ENCODE peak calls at places on chromosomes 2 and 18, in five cellular contexts. One of them, this sample, is unnamed.

GRCh38 chr2:128615571-128615970 is 296.9 kb upstream of the HS6ST1 start:
- DNase-seq in IMR-90: no peak
- DNase-seq in lower leg skin: no peak
- DNase-seq in spleen: peak
- DNase-seq in transverse colon: no peak
- DNase-seq in this sample: no peak

GRCh38 chr2:73701968-73702665 is 35.0 kb downstream of the TPRKB start:
- DNase-seq in IMR-90: no peak
- DNase-seq in lower leg skin: no peak
- DNase-seq in spleen: no peak
- DNase-seq in transverse colon: no peak
- DNase-seq in this sample: no peak

GRCh38 chr18:2827076-2827475 is 19.7 kb upstream of the EMILIN2 start:
- DNase-seq in IMR-90: no peak
- DNase-seq in lower leg skin: no peak
- DNase-seq in spleen: no peak
- DNase-seq in transverse colon: no peak
- DNase-seq in this sample: no peak

GRCh38 chr2:179440642-179441251 is 176.1 kb upstream of the SESTD1 start:
- DNase-seq in IMR-90: peak
- DNase-seq in lower leg skin: no peak
- DNase-seq in spleen: no peak
- DNase-seq in transverse colon: no peak
- DNase-seq in this sample: peak

GRCh38 chr2:111523009-111523408 is 361.0 kb downstream of the ANAPC1 start:
- DNase-seq in IMR-90: no peak
- DNase-seq in lower leg skin: peak
- DNase-seq in spleen: no peak
- DNase-seq in transverse colon: no peak
- DNase-seq in this sample: no peak

GRCh38 chr2:212177724-212178123 is 360.9 kb downstream of the ERBB4 start:
- DNase-seq in IMR-90: peak
- DNase-seq in lower leg skin: no peak
- DNase-seq in spleen: no peak
- DNase-seq in transverse colon: no peak
- DNase-seq in this sample: no peak

GRCh38 chr2:64770781-64771334 is 117.1 kb upstream of the SERTAD2 start:
- DNase-seq in IMR-90: peak
- DNase-seq in lower leg skin: peak
- DNase-seq in spleen: peak
- DNase-seq in transverse colon: peak
- DNase-seq in this sample: peak

GRCh38 chr2:235811446-235812184 is 317.8 kb downstream of the AGAP1 start:
- DNase-seq in IMR-90: peak
- DNase-seq in lower leg skin: no peak
- DNase-seq in spleen: no peak
- DNase-seq in transverse colon: no peak
- DNase-seq in this sample: no peak

GRCh38 chr2:72859831-72860262 is 27.4 kb upstream of the SPR start:
- DNase-seq in IMR-90: peak
- DNase-seq in lower leg skin: no peak
- DNase-seq in spleen: no peak
- DNase-seq in transverse colon: peak
- DNase-seq in this sample: peak

GRCh38 chr2:29053223-29053622 is 21.1 kb downstream of the PCARE start:
- DNase-seq in IMR-90: peak
- DNase-seq in lower leg skin: no peak
- DNase-seq in spleen: no peak
- DNase-seq in transverse colon: no peak
- DNase-seq in this sample: no peak

GRCh38 chr2:142868281-142868762 is 9.1 kb upstream of the KYNU start:
- DNase-seq in IMR-90: no peak
- DNase-seq in lower leg skin: peak
- DNase-seq in spleen: peak
- DNase-seq in transverse colon: peak
- DNase-seq in this sample: peak

GRCh38 chr18:8781671-8782070 is 76.3 kb downstream of the MTCL1 start:
- DNase-seq in IMR-90: no peak
- DNase-seq in lower leg skin: no peak
- DNase-seq in spleen: no peak
- DNase-seq in transverse colon: no peak
- DNase-seq in this sample: no peak

DNA sequence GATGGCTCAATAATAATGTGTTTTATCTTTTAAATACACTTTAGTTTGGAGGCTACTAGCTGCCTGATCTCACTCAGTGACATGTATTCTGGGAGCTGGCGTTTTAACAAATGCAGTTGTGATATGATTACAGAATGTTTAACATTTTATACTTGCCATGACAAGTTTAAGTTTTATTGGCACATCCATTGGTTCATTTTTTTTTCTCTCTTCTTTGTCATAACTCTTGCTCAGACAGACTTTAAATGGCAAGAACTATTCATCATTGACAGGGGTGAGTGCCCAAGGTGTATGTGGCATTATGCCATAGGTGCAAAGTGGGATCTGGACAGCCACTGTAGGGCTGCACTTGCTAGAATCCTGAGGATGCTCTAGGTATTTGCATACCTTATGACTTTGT is 72.1 kb upstream of the MYL1 start:
- DNase-seq in IMR-90: no peak
- DNase-seq in lower leg skin: no peak
- DNase-seq in spleen: no peak
- DNase-seq in transverse colon: no peak
- DNase-seq in this sample: no peak
- TF ChIP-seq POLR2A in IMR-90: no peak
- TF ChIP-seq POLR2A in lower leg skin: no peak
- TF ChIP-seq POLR2A in spleen: no peak
- TF ChIP-seq POLR2A in transverse colon: no peak
- TF ChIP-seq POLR2A in this sample: no peak

GRCh38 chr2:25276569-25277465 is 64.9 kb downstream of the DNMT3A start:
- DNase-seq in IMR-90: no peak
- DNase-seq in lower leg skin: no peak
- DNase-seq in spleen: peak
- DNase-seq in transverse colon: peak
- DNase-seq in this sample: peak
- TF ChIP-seq POLR2A in IMR-90: no peak
- TF ChIP-seq POLR2A in lower leg skin: no peak
- TF ChIP-seq POLR2A in spleen: no peak
- TF ChIP-seq POLR2A in transverse colon: no peak
- TF ChIP-seq POLR2A in this sample: no peak

GRCh38 chr2:190533968-190534309 is 583 bp downstream of the NEMP2 start:
- DNase-seq in IMR-90: no peak
- DNase-seq in lower leg skin: no peak
- DNase-seq in spleen: peak
- DNase-seq in transverse colon: no peak
- DNase-seq in this sample: no peak
- TF ChIP-seq POLR2A in IMR-90: no peak
- TF ChIP-seq POLR2A in lower leg skin: no peak
- TF ChIP-seq POLR2A in spleen: no peak
- TF ChIP-seq POLR2A in transverse colon: no peak
- TF ChIP-seq POLR2A in this sample: no peak

GRCh38 chr18:67516432-67517223 is at the start of gene DSEL:
- DNase-seq in IMR-90: peak
- DNase-seq in lower leg skin: peak
- DNase-seq in spleen: peak
- DNase-seq in transverse colon: peak
- DNase-seq in this sample: peak
- TF ChIP-seq POLR2A in IMR-90: peak
- TF ChIP-seq POLR2A in lower leg skin: no peak
- TF ChIP-seq POLR2A in spleen: no peak
- TF ChIP-seq POLR2A in transverse colon: peak
- TF ChIP-seq POLR2A in this sample: no peak

DNA sequence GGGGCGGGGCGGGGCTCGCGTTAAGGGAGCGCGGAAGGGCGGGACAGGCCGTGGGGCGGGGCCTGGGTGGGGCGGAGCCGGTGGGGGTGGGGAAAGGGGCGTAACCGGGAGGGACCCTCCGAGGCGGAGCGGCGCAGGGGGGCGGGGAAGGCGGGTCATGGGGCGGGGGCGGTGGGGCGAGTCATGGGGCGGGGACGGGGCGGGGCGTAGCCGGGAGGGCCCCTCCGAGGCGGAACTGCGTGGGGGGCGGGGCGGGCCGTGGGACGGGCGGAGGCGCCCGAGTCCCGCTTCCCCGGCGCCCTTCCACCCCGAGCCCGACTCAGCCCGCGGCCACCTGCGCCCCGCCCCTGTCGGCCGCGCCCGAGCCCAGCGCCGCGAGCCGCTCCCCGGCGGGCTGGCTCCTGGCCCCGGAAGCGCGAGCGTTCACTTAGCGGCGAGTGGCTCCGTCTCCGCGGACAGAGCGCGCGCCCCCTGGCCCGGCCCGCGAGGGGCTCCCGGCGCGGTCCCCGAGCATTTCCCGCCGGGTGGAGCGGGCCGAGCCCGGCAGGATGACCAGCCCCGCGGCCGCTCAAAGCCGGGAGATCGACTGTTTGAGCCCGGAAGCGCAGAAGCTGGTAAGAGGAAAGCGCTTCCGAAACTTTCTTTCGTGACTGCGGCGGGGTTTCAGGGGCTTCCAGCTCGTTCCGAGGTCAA is 64.7 kb downstream of the LRRFIP1 start:
- DNase-seq in IMR-90: peak
- DNase-seq in lower leg skin: peak
- DNase-seq in spleen: peak
- DNase-seq in transverse colon: peak
- DNase-seq in this sample: peak
- TF ChIP-seq POLR2A in IMR-90: peak
- TF ChIP-seq POLR2A in lower leg skin: no peak
- TF ChIP-seq POLR2A in spleen: no peak
- TF ChIP-seq POLR2A in transverse colon: peak
- TF ChIP-seq POLR2A in this sample: peak

DNA sequence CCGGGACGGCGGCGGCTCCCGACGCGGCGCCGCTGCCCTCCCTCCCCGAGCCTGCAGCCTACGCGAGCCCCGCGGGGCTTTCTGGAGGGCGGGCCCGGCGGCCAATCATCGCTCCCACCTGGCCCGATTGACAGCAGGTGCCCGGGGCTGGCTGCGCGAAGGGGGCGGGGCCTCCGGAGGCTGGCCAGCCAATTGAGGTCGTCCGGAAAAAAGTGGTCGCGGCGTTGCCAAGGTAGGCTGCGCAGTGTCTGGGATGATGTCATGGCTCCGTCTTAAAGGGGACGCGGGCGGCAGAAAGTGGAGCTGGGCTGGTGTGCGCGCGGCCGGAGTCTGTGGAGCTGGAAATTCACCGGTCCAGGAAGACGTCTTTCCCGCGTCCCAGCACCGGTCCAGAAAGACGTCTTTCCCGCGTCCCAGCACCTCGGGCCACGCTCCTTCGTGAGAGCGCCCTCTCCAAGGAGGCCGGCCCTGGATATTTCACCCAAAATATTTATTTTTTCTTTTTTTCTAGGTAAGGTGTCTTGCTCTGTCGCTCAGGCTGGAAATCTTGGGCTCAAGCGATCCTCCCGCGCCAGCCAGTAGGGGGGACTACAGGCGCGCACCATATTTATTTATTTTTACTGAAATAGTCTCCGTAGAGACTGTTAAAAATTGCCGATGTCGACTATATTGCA is at the start of gene ACTR1B:
- DNase-seq in IMR-90: peak
- DNase-seq in lower leg skin: peak
- DNase-seq in spleen: peak
- DNase-seq in transverse colon: peak
- DNase-seq in this sample: peak
- TF ChIP-seq POLR2A in IMR-90: peak
- TF ChIP-seq POLR2A in lower leg skin: no peak
- TF ChIP-seq POLR2A in spleen: peak
- TF ChIP-seq POLR2A in transverse colon: peak
- TF ChIP-seq POLR2A in this sample: peak